ENCODE peak calls at places on chromosomes 6 and 20, in eight cellular contexts. F is dorsolateral prefrontal cortex; R is RWPE1; C is CD4-positive, alpha-beta T cell; T is AG09319; G is body of pancreas; W is astrocyte; I is IMR-90. E is an unnamed sample.

GRCh38 chr6:158157064-158157764 is 10.8 kb downstream of the SERAC1 start:
- DNase-seq in F (no peak), R (no peak), C (no peak), T (no peak), G (no peak), W (no peak), I (no peak), E (no peak)

GRCh38 chr6:161079566-161080262 is 88.1 kb downstream of the MAP3K4 start:
- DNase-seq in F (peak; percentile 71), R (peak; percentile 32), C (peak; percentile 49), T (no peak), G (no peak), W (peak; percentile 92), I (peak; percentile 88), E (no peak)

GRCh38 chr20:37979021-37979985 is 54.0 kb downstream of the TTI1 start:
- DNase-seq in F (no peak), R (no peak), C (no peak), T (no peak), G (no peak), W (no peak), I (no peak), E (no peak)

GRCh38 chr6:158939255-158940170 is 60.5 kb downstream of the RSPH3 start:
- DNase-seq in F (no peak), R (no peak), C (no peak), T (no peak), G (no peak), W (no peak), I (no peak), E (no peak)

GRCh38 chr6:90083891-90084290 is 189.6 kb downstream of the GJA10 start:
- DNase-seq in F (no peak), R (no peak), C (peak; percentile 30), T (no peak), G (no peak), W (no peak), I (no peak), E (no peak)

GRCh38 chr6:18245642-18246041 is 18.7 kb downstream of the DEK start:
- DNase-seq in F (no peak), R (no peak), C (no peak), T (no peak), G (no peak), W (no peak), I (no peak), E (no peak)

GRCh38 chr6:75932067-75932466 is 140.4 kb downstream of the IMPG1 start:
- DNase-seq in F (peak; percentile 52), R (peak; percentile 9), C (no peak), T (no peak), G (peak; percentile 69), W (no peak), I (peak; percentile 4), E (no peak)

GRCh38 chr6:105646391-105646867 is 243.5 kb upstream of the PREP start:
- DNase-seq in F (no peak), R (no peak), C (no peak), T (no peak), G (no peak), W (peak; percentile 37), I (peak; percentile 13), E (no peak)

DNA sequence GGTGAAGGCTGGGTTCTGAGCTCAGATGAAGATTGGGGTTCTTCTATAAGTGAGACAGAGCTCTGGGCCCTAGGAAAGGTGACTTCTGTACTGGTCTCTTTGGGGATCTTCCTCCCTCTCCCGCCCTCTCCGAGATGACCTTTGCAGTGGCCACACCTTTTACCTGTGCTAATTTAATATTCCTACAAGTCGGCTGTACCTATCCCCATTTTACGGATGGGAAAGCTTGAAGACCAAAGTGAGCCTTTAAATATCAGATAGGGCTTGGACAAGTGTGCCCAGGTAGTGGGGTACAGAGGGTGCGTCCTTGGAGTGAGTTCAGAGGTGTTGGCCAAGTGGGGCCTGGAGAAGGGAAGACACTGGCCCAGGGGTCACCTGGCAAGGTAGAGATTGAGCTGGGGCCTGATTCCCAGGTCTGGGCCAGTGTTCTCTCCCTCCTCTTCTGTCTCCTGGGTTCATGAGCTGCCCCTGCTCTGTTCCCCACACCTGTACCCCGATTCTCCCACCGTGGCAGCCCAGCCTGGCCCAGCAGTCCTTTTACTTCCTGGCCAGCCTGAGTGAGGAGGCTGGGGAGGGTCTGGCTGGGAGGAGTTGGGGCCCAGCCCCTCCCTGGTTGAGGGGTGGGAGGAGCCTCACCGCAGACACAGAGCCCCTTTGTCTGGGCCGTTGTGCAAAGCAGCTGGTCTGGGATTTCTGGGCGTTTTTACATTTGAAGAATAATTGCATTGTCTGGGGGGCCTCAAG is 152.1 kb upstream of the RNF24 start:
- DNase-seq in F (peak; percentile 80), R (no peak), C (no peak), T (no peak), G (no peak), W (no peak), I (no peak), E (no peak)
- TF ChIP-seq CTCF in F (no peak), R (no peak), C (no peak), T (no peak), G (no peak), W (no peak), I (no peak), E (no peak)

GRCh38 chr6:14316911-14317535 is 199.5 kb downstream of the CD83 start:
- DNase-seq in F (no peak), R (no peak), C (no peak), T (no peak), G (no peak), W (no peak), I (no peak), E (no peak)
- TF ChIP-seq CTCF in F (no peak), R (no peak), C (peak; percentile 20), T (no peak), G (no peak), W (no peak), I (no peak), E (peak; percentile 25)

DNA sequence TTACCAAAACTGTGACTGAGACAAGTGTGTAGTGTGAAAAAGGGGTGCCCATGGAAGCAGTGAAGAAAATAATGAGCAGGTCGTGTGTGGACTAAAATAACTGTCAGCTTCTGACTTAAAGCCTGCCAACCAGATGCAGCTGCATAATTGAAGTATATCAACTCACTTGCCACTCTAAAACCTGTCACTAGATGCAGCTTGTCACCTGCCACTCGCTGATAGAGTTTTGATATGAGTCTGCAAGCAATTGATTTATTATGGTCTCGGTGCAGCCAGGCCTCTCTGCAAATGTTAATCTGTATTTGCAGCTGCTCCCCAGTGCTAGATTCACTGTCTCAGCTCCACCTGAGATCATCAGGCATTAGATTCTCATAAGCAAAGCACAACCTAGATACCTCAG is 1090.0 kb upstream of the EYS start:
- DNase-seq in F (no peak), R (no peak), C (no peak), T (no peak), G (no peak), W (no peak), I (no peak), E (no peak)
- TF ChIP-seq CTCF in F (no peak), R (no peak), C (no peak), T (no peak), G (no peak), W (no peak), I (no peak), E (no peak)

GRCh38 chr20:9903048-9903651 is 64.3 kb upstream of the PAK5 start:
- DNase-seq in F (no peak), R (no peak), C (no peak), T (no peak), G (peak; percentile 3), W (no peak), I (no peak), E (no peak)
- TF ChIP-seq CTCF in F (peak; percentile 35), R (peak; percentile 46), C (no peak), T (peak; percentile 32), G (no peak), W (peak; percentile 40), I (peak; percentile 27), E (peak; percentile 49)

DNA sequence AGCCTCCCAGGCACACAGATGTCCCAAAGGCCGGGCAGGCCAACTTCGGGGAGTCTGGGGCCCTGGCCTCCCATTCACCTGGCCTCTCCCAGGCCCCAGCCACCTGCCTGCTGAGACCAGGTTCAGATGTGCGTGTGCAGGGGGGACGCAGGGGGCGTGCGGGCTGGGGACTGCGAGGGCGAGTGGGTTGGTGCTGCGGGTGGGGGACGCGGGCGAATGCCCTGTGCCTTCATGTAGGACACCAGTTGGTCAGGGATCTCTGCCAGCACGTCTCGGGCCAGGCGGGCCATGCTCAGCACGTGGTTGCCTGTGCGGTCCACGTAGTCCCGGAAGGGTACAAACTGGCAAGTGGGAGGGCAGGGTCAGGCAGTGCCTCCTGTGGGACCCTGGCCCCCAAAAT is 44.5 kb downstream of the RAB44 start:
- DNase-seq in F (no peak), R (no peak), C (no peak), T (no peak), G (no peak), W (no peak), I (no peak), E (no peak)
- TF ChIP-seq CTCF in F (no peak), R (no peak), C (no peak), T (no peak), G (no peak), W (no peak), I (no peak), E (no peak)

GRCh38 chr20:46545827-46546138 is 4.7 kb downstream of the OCSTAMP start:
- DNase-seq in F (no peak), R (no peak), C (no peak), T (no peak), G (no peak), W (no peak), I (no peak), E (no peak)

GRCh38 chr20:46547995-46548394 is 2.5 kb downstream of the OCSTAMP start:
- DNase-seq in F (no peak), R (no peak), C (no peak), T (no peak), G (no peak), W (no peak), I (no peak), E (no peak)

GRCh38 chr20:46546936-46547335 is 3.5 kb downstream of the OCSTAMP start:
- DNase-seq in F (no peak), R (no peak), C (no peak), T (no peak), G (no peak), W (no peak), I (no peak), E (no peak)

GRCh38 chr20:46545077-46545826 is 5.2 kb downstream of the OCSTAMP start:
- DNase-seq in F (no peak), R (no peak), C (no peak), T (no peak), G (peak; percentile 30), W (no peak), I (peak; percentile 21), E (no peak)

GRCh38 chr20:46546293-46546692 is 4.2 kb downstream of the OCSTAMP start:
- DNase-seq in F (no peak), R (no peak), C (no peak), T (no peak), G (no peak), W (no peak), I (no peak), E (no peak)
- TF ChIP-seq CTCF in F (no peak), R (no peak), C (no peak), T (no peak), G (no peak), W (no peak), I (no peak), E (no peak)

E was measured in D721Med.